ENCODE peak calls at places on chromosomes 13 and 19, in five cellular contexts. L is adrenal gland, Z is colonic mucosa, G is heart left ventricle, J is trophoblast cell. M is an unnamed sample.

GRCh38 chr13:77980592-77980991 is 62.0 kb upstream of the EDNRB start:
- DNase-seq in L (no peak), Z (no peak), G (peak; percentile 23), J (peak; percentile 94), M (peak; percentile 37)

GRCh38 chr19:4454952-4455738 is 2.4 kb downstream of the UBXN6 start:
- DNase-seq in L (peak; percentile 93), Z (no peak), G (peak; percentile 46), J (no peak), M (no peak)

GRCh38 chr13:101211261-101211660 is 205.0 kb downstream of the NALCN start:
- DNase-seq in L (no peak), Z (no peak), G (no peak), J (no peak), M (no peak)

GRCh38 chr13:102183509-102184182 is 218.2 kb downstream of the FGF14 start:
- DNase-seq in L (no peak), Z (no peak), G (no peak), J (no peak), M (no peak)

GRCh38 chr19:41198559-41198958 is 5.5 kb downstream of the CYP2S1 start:
- DNase-seq in L (no peak), Z (no peak), G (no peak), J (no peak), M (no peak)

GRCh38 chr13:50127726-50128291 is 112.6 kb downstream of the KCNRG start:
- DNase-seq in L (no peak), Z (peak; percentile 25), G (peak; percentile 29), J (no peak), M (no peak)

GRCh38 chr19:35048911-35049411 is 7.4 kb downstream of the HPN start:
- DNase-seq in L (peak; percentile 25), Z (no peak), G (peak; percentile 74), J (no peak), M (no peak)

GRCh38 chr19:38429055-38429810 is 3.2 kb upstream of the RASGRP4 start:
- DNase-seq in L (no peak), Z (no peak), G (no peak), J (no peak), M (no peak)

GRCh38 chr13:110138700-110139036 is 168.3 kb downstream of the COL4A1 start:
- DNase-seq in L (no peak), Z (no peak), G (no peak), J (no peak), M (no peak)

GRCh38 chr13:102763745-102764144 is 9.8 kb downstream of the TEX30 start:
- DNase-seq in L (no peak), Z (no peak), G (no peak), J (no peak), M (no peak)

GRCh38 chr13:103324641-103325040 is 258.4 kb upstream of the SLC10A2 start:
- DNase-seq in L (no peak), Z (no peak), G (no peak), J (no peak), M (no peak)

GRCh38 chr13:36795463-36795862 is 23.6 kb upstream of the RFXAP start:
- DNase-seq in L (no peak), Z (no peak), G (no peak), J (no peak), M (no peak)

GRCh38 chr19:2594319-2594718 is 108.2 kb downstream of the GNG7 start:
- DNase-seq in L (no peak), Z (no peak), G (no peak), J (peak; percentile 4), M (no peak)

GRCh38 chr13:100913143-100913542 is 238.5 kb upstream of the TMTC4 start:
- DNase-seq in L (no peak), Z (no peak), G (no peak), J (no peak), M (no peak)

GRCh38 chr13:32783067-32783466 is 196.8 kb downstream of the PDS5B start:
- DNase-seq in L (no peak), Z (no peak), G (no peak), J (no peak), M (no peak)

GRCh38 chr13:110499621-110500281 is 61.8 kb downstream of the RAB20 start:
- DNase-seq in L (no peak), Z (no peak), G (no peak), J (no peak), M (no peak)

GRCh38 chr19:2239771-2240770 is 3.4 kb downstream of the SF3A2 start:
- DNase-seq in L (no peak), Z (no peak), G (no peak), J (no peak), M (no peak)

GRCh38 chr19:5988520-5989387 is 10.8 kb upstream of the RANBP3 start:
- DNase-seq in L (no peak), Z (no peak), G (no peak), J (no peak), M (no peak)

GRCh38 chr19:33675501-33676124 is 53.9 kb downstream of the CHST8 start:
- DNase-seq in L (no peak), Z (no peak), G (no peak), J (no peak), M (no peak)

GRCh38 chr13:40490086-40490723 is 176.2 kb downstream of the FOXO1 start:
- DNase-seq in L (no peak), Z (peak; percentile 34), G (no peak), J (no peak), M (no peak)

GRCh38 chr13:33394294-33394932 is 108.9 kb upstream of the STARD13 start:
- DNase-seq in L (no peak), Z (no peak), G (no peak), J (no peak), M (no peak)

GRCh38 chr13:36420437-36420891 is 11.8 kb upstream of the CCNA1 start:
- DNase-seq in L (peak; percentile 66), Z (peak; percentile 67), G (peak; percentile 54), J (peak; percentile 91), M (peak; percentile 59)

GRCh38 chr13:102774210-102774560 is 599 bp upstream of the TEX30 start:
- DNase-seq in L (no peak), Z (no peak), G (no peak), J (no peak), M (no peak)

GRCh38 chr19:3539743-3540118 is 757 bp downstream of the TEKTIP1 start:
- DNase-seq in L (no peak), Z (no peak), G (no peak), J (no peak), M (no peak)

GRCh38 chr13:54402495-54402894 is 1373.9 kb downstream of the OLFM4 start:
- DNase-seq in L (no peak), Z (no peak), G (no peak), J (no peak), M (no peak)

GRCh38 chr13:73708393-73708985 is 425.7 kb downstream of the KLF12 start:
- DNase-seq in L (peak; percentile 57), Z (peak; percentile 77), G (no peak), J (peak; percentile 83), M (peak; percentile 24)

GRCh38 chr13:113907637-113908617 is 44.1 kb upstream of the GAS6 start:
- DNase-seq in L (no peak), Z (peak; percentile 34), G (no peak), J (peak; percentile 65), M (peak; percentile 87)

GRCh38 chr19:918152-918437 is 962 bp downstream of the KISS1R start:
- DNase-seq in L (no peak), Z (no peak), G (no peak), J (no peak), M (no peak)
- H3K27me3 ChIP-seq in L (peaks cover 42% of the 10 kb centered on the region), Z (peaks cover 43% of the 10 kb centered on the region), G (peaks cover 45% of the 10 kb centered on the region), J (peaks cover 40% of the 10 kb centered on the region), M (peaks cover 3% of the 10 kb centered on the region)

GRCh38 chr13:99040536-99041141 is 62.8 kb upstream of the DOCK9 start:
- DNase-seq in L (no peak), Z (no peak), G (no peak), J (no peak), M (no peak)
- H3K27me3 ChIP-seq in L (no peaks in the 10 kb centered on the region), Z (no peaks in the 10 kb centered on the region), G (no peaks in the 10 kb centered on the region), J (no peaks in the 10 kb centered on the region), M (no peaks in the 10 kb centered on the region)

GRCh38 chr19:29590278-29590677 is 15.8 kb upstream of the POP4 start:
- DNase-seq in L (no peak), Z (no peak), G (no peak), J (no peak), M (no peak)

GRCh38 chr19:29591670-29592069 is 14.4 kb upstream of the POP4 start:
- DNase-seq in L (no peak), Z (no peak), G (no peak), J (no peak), M (no peak)

GRCh38 chr19:29596885-29597525 is 9.1 kb upstream of the POP4 start:
- DNase-seq in L (no peak), Z (no peak), G (no peak), J (peak; percentile 10), M (no peak)

GRCh38 chr19:29596080-29596479 is 10.0 kb upstream of the POP4 start:
- DNase-seq in L (no peak), Z (no peak), G (no peak), J (no peak), M (no peak)

GRCh38 chr19:29593869-29594268 is 12.2 kb upstream of the POP4 start:
- DNase-seq in L (no peak), Z (no peak), G (no peak), J (no peak), M (no peak)
- H3K27me3 ChIP-seq in L (peaks cover 34% of the 10 kb centered on the region), Z (no peaks in the 10 kb centered on the region), G (peaks cover 22% of the 10 kb centered on the region), J (no peaks in the 10 kb centered on the region), M (peaks cover 77% of the 10 kb centered on the region)

GRCh38 chr19:31354316-31354715 is 5.1 kb upstream of the TSHZ3 start:
- DNase-seq in L (no peak), Z (no peak), G (no peak), J (no peak), M (no peak)
- H3K27me3 ChIP-seq in L (peaks cover 28% of the 10 kb centered on the region), Z (peaks cover 72% of the 10 kb centered on the region), G (peaks cover 39% of the 10 kb centered on the region), J (peaks cover 36% of the 10 kb centered on the region), M (no peaks in the 10 kb centered on the region)

DNA sequence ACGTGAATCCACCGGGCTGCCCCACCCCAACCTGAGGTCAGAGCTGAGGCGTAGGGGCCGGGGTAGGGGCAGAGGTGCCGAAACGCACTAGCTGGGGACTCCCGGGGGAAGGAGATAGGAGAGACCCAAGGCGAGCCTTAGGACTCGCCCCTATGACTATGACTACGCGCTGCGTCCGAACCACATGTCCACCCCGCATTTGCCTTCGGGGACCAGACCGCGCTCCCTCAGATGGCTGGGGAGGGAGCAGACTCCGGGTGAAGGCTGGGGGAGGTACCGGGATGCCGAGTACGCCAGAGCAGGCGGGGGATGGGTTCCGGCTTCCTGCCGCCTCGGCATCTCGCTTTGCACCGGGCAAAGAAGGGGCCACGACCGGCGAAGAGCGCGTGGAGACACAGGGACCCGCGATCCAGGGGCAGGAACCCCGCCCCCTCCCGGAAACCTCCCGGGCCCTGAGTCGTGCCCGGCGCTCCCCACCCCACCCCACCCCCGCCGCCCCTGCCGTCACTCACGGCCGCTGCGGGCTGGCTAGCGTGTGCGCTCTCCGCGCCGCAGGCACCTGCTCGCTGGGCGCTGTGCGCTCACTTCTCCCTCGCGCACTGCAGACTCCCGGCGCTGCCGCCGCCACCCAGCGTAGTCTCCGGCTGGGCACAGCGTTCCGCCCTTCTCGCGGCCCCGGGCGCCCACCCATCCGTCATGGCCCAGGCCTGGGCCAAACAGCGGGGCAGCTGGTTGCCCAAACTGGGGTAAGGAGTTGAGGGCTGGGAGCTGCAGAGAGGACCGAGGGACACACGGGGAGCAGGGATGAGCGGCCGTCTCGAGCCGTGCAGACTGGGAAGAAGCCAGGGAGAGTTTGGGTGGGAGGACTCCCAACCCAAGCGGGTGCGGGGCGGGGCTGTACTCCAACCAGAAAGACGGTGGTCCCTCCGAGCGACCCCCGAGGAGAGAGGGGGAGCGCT is 603 bp upstream of the VSTM2B start:
- DNase-seq in L (no peak), Z (no peak), G (peak; percentile 9), J (no peak), M (no peak)
- H3K27me3 ChIP-seq in L (peaks cover 76% of the 10 kb centered on the region), Z (peaks cover 55% of the 10 kb centered on the region), G (peaks cover 80% of the 10 kb centered on the region), J (peaks cover 65% of the 10 kb centered on the region), M (peaks cover 64% of the 10 kb centered on the region)

M was measured in MG63.